ENCODE peak calls at places on chromosome 16, in eight cellular contexts. L is HS-5; P is fibroblast of pulmonary artery; V is NCI-H146; Q is putamen; H is RCC 7860; F is activated CD4-positive, alpha-beta memory T cell treated with anti-CD3 and anti-CD28 coated beads, Interleukin-2, amount 10 ng/mL, durations not matched to agents 7 days and 5 days; I is aorta. B is an unnamed sample.

GRCh38 chr16:58582133-58582532 is 47.5 kb downstream of the CNOT1 start:
- DNase-seq in I (no peak), V (no peak), P (no peak), H (no peak), F (no peak), L (no peak), Q (no peak), B (no peak)

GRCh38 chr16:17166095-17166494 is 304.7 kb downstream of the XYLT1 start:
- DNase-seq in V (no peak), Q (no peak), I (no peak), H (no peak), F (no peak), P (no peak), L (no peak), B (no peak)

GRCh38 chr16:73040136-73040535 is 7.8 kb downstream of the ZFHX3 start:
- DNase-seq in H (no peak), V (no peak), Q (no peak), P (no peak), L (no peak), F (no peak), I (no peak), B (no peak)

GRCh38 chr16:106623-107324 is 28.7 kb downstream of the MPG start:
- DNase-seq in I (no peak), P (peak; percentile 90), F (peak; percentile 58), H (peak; percentile 57), Q (peak; percentile 76), L (no peak), V (peak; percentile 83), B (peak; percentile 74)

GRCh38 chr16:48918520-48919258 is 308.7 kb upstream of the N4BP1 start:
- DNase-seq in H (peak; percentile 78), I (no peak), L (no peak), Q (no peak), P (no peak), F (no peak), V (no peak), B (no peak)

GRCh38 chr16:27640277-27640600 is 90.3 kb downstream of the KATNIP start:
- DNase-seq in P (no peak), Q (peak; percentile 85), F (no peak), L (no peak), H (no peak), V (no peak), I (no peak), B (no peak)

GRCh38 chr16:81214745-81215166 is 23.7 kb upstream of the BCO1 start:
- DNase-seq in F (no peak), L (no peak), P (peak; percentile 29), I (no peak), Q (no peak), V (no peak), H (no peak), B (no peak)

GRCh38 chr16:81641403-81642106 is 137.5 kb upstream of the PLCG2 start:
- DNase-seq in V (peak; percentile 96), P (no peak), H (no peak), Q (no peak), I (no peak), F (no peak), L (no peak), B (no peak)

GRCh38 chr16:70601576-70602575 is 44.5 kb upstream of the IL34 start:
- DNase-seq in F (no peak), P (peak; percentile 44), I (no peak), Q (no peak), V (no peak), L (no peak), H (no peak), B (no peak)

GRCh38 chr16:72537684-72538083 is 365.7 kb upstream of the PMFBP1 start:
- DNase-seq in V (no peak), I (no peak), L (peak; percentile 64), H (peak; percentile 11), Q (no peak), P (peak; percentile 55), F (no peak), B (no peak)

B was measured in amniotic stem cell.